ENCODE peak calls at places on chromosomes 16 and 17, in six cellular contexts. Z, X, R, V, W and D are unnamed samples.

GRCh38 chr16:57270221-57271062 is 14.0 kb downstream of the PLLP start:
- DNase-seq in Z (no peak), X (no peak), R (no peak), V (no peak), W (no peak), D (no peak)

GRCh38 chr16:5634781-5635180 is 537.2 kb upstream of the EEF2KMT start:
- DNase-seq in Z (peak), X (no peak), R (no peak), V (no peak), W (no peak), D (peak)

GRCh38 chr17:30716461-30717289 is 107.8 kb downstream of the CRLF3 start:
- DNase-seq in Z (no peak), X (peak), R (no peak), V (no peak), W (no peak), D (no peak)

GRCh38 chr16:11079657-11080187 is 135.4 kb downstream of the CLEC16A start:
- DNase-seq in Z (no peak), X (no peak), R (peak), V (peak), W (peak), D (peak)

GRCh38 chr16:7380907-7381306 is 48.3 kb downstream of the RBFOX1 start:
- DNase-seq in Z (no peak), X (no peak), R (no peak), V (no peak), W (no peak), D (no peak)

GRCh38 chr17:59330314-59330942 is 1.0 kb upstream of the YPEL2 start:
- DNase-seq in Z (no peak), X (no peak), R (peak), V (peak), W (no peak), D (no peak)

GRCh38 chr16:70159355-70160348 is 13.9 kb upstream of the CLEC18C start:
- DNase-seq in Z (no peak), X (no peak), R (peak), V (no peak), W (peak), D (no peak)

GRCh38 chr16:85124636-85125346 is 12.5 kb upstream of the CIBAR2 start:
- DNase-seq in Z (no peak), X (no peak), R (no peak), V (no peak), W (no peak), D (no peak)

GRCh38 chr17:30117548-30118155 is 1.0 kb downstream of the NSRP1 start:
- DNase-seq in Z (no peak), X (no peak), R (no peak), V (no peak), W (peak), D (peak)

GRCh38 chr17:59001158-59001814 is 105.4 kb downstream of the TRIM37 start:
- DNase-seq in Z (peak), X (no peak), R (peak), V (peak), W (peak), D (peak)

GRCh38 chr16:81493755-81494433 is 49.3 kb downstream of the CMIP start:
- DNase-seq in Z (peak), X (no peak), R (peak), V (peak), W (peak), D (no peak)

GRCh38 chr17:65593870-65594584 is 32.6 kb upstream of the AXIN2 start:
- DNase-seq in Z (no peak), X (peak), R (no peak), V (no peak), W (peak), D (peak)

GRCh38 chr17:65807361-65807760 is 245.9 kb upstream of the AXIN2 start:
- DNase-seq in Z (no peak), X (no peak), R (no peak), V (no peak), W (no peak), D (no peak)

GRCh38 chr16:67249762-67250327 is 1.1 kb downstream of the SLC9A5 start:
- DNase-seq in Z (no peak), X (no peak), R (no peak), V (no peak), W (no peak), D (no peak)

GRCh38 chr17:41610965-41611640 is 1.5 kb downstream of the KRT16 start:
- DNase-seq in Z (no peak), X (no peak), R (no peak), V (no peak), W (no peak), D (no peak)

DNA sequence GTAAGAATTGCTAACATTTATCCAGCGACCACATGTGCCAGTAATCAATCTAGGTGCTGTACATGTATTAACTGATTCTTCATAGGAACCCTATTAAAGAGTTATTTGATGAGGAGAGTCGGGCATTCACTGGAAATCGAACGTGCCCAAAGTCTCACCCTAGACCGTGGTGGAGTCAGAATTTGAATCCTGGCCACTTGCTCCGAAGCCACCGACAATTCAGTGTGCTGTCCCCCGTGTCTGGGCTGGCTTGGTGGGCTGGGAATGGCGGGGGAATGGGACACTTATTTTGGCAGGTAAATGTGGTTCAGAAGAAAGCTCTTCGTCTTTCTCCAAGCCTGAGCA is 707 bp upstream of the KSR1 start:
- DNase-seq in Z (no peak), X (no peak), R (no peak), V (no peak), W (no peak), D (no peak)
- TF ChIP-seq EZH2 in Z (no peak), X (no peak), R (no peak), V (no peak), W (no peak), D (no peak)

DNA sequence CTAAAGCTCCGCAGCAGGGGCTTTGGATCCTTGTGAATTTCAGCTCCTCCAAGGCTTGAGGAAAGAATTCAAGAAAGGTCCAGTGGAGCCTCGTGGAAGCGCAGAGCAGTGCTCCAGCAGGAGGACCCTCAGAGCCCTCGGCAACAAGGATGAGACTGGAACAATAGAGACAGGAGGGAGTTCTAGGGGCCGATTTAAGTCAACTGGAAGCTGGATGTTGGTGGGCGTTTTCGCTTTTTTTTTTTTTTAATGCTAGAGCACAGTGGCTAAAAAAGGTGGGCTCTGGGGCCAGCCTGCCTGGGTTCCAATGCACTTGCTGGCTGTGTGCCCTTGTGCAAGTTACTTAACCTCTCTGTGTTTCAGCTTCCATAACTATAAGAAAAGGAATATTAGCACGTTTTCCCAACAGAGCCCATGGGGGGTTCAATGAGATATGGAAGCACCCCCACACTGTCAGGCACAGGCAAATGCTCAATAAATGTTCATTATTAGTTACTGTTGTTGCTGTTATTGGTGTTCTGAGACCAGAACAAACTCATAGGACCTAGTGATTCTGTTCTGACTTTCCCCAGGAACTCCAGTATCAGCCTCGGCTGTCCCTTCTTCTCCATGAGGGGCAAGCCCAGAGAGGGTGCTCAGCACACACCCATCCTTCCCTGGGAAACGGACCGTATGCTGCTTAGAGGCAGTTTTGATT is 5.3 kb upstream of the CBX8 start:
- DNase-seq in Z (no peak), X (no peak), R (no peak), V (no peak), W (no peak), D (no peak)
- TF ChIP-seq EZH2 in Z (no peak), X (no peak), R (no peak), V (peak), W (no peak), D (no peak)

DNA sequence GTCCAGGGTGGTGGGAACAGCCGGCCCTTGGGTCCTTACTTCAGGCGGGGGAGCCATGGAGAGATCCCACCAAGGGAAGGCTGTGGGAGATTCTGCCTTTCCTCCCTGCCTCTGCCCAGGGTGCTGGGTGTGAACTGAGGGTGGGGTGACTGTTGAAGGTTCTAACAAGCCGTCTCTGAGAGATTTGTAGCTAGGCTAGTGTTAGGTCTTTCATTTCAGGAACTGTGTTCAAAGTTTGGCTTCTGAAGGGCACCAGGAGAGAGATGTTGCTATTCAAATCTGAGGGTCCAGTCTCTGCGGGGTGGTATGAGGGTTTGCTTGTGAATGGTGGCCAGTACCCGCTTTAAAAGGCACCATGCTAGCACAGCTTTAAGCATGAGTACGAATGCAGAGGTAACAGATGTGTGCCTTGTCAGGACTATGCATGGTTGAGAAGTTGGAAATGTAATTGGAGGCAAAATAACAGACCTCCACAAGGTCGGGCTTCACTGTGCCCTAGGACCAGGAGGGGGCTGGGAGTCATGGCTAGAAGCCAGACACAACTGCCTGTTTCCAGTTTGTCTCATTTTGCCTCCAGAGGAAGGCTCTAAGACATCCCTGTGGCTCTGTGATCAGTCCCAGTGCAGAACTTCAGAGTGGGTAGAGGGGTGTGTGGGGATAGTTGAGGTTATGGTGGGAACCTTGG is 2.1 kb downstream of the ATP1B2 start:
- DNase-seq in Z (no peak), X (no peak), R (no peak), V (no peak), W (no peak), D (no peak)
- TF ChIP-seq EZH2 in Z (no peak), X (no peak), R (no peak), V (no peak), W (no peak), D (no peak)

GRCh38 chr17:61408151-61409041 is 8.8 kb downstream of the TBX2 start:
- DNase-seq in Z (no peak), X (no peak), R (no peak), V (no peak), W (no peak), D (no peak)
- TF ChIP-seq EZH2 in Z (no peak), X (no peak), R (peak), V (no peak), W (no peak), D (no peak)

DNA sequence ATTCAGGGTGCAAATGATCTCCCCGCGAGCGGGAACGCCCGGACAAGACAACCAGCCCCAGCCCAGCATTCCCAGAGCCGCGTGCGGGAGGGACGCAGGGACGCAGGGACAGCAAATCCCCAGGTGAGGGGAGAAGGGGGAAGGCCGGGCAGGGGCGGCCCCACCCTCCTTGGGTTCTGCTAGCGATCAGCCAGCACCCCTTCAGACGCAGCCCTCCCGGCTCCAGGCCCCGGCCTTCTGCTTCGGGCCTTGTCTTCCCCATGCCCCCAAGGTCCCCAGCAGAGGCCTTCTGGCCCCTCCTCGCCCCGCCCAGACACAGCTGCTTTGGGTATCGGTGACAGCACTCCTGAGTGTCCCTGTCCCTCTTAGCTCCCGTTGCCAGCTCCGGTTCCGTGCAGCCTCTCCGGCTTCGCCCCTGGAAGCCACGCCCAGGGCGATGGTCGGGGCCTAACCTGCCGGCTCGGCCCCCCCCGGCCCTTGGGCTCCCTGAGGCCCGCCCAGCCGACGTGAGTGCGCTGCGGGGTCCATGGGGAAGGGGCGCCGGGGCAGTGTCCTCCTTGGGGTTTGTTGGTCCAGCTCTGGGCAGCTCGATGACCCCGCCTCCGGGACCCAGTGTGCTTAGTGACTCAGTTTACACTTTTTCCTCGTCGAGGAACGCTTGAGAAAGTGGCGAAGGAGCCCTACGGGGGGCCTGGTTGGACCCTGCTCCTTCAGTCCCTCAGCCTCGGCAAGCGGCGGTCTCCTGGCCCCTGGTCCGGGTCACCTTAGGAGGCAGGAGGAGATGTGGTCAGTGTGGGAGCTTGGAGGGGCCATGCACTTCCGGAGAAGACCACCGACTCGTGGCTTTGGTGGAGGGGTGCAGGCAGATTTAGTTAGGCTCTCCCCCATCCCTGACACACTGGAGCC is 50.5 kb upstream of the AMZ2 start:
- DNase-seq in Z (peak), X (no peak), R (no peak), V (peak), W (no peak), D (peak)
- TF ChIP-seq EZH2 in Z (no peak), X (no peak), R (peak), V (no peak), W (peak), D (peak)

GRCh38 chr16:2361129-2361528 is 20.6 kb upstream of the ABCA3 start:
- DNase-seq in Z (no peak), X (no peak), R (no peak), V (no peak), W (no peak), D (no peak)
- TF ChIP-seq EZH2 in Z (no peak), X (no peak), R (no peak), V (no peak), W (no peak), D (no peak)